ENCODE peak calls at places on chromosomes 2 and 18, in nine cellular contexts. One of them, this sample, is unnamed. For H3K4me1, the result is how much of the 10 kb centered on the place peaks cover.

GRCh38 chr2:39920318-39920775 is 141.3 kb upstream of the THUMPD2 start:
- DNase-seq in sigmoid colon: no peak
- DNase-seq in A673: no peak
- DNase-seq in neuronal stem cell: no peak
- DNase-seq in tibial artery: no peak
- DNase-seq in colonic mucosa: no peak
- DNase-seq in mucosa of descending colon: no peak
- DNase-seq in pancreas: no peak
- DNase-seq in gastrocnemius medialis: no peak
- DNase-seq in this sample: no peak

GRCh38 chr2:33848486-33848885 is 249.4 kb upstream of the FAM98A start:
- DNase-seq in sigmoid colon: no peak
- DNase-seq in A673: no peak
- DNase-seq in neuronal stem cell: no peak
- DNase-seq in tibial artery: no peak
- DNase-seq in colonic mucosa: no peak
- DNase-seq in mucosa of descending colon: no peak
- DNase-seq in pancreas: no peak
- DNase-seq in gastrocnemius medialis: no peak
- DNase-seq in this sample: no peak

GRCh38 chr2:80105020-80105419 is 199.5 kb downstream of the LRRTM1 start:
- DNase-seq in sigmoid colon: no peak
- DNase-seq in A673: no peak
- DNase-seq in neuronal stem cell: no peak
- DNase-seq in tibial artery: no peak
- DNase-seq in colonic mucosa: no peak
- DNase-seq in mucosa of descending colon: no peak
- DNase-seq in pancreas: no peak
- DNase-seq in gastrocnemius medialis: no peak
- DNase-seq in this sample: no peak

GRCh38 chr18:45277870-45278269 is 337.4 kb upstream of the SLC14A2 start:
- DNase-seq in sigmoid colon: no peak
- DNase-seq in A673: no peak
- DNase-seq in neuronal stem cell: no peak
- DNase-seq in tibial artery: no peak
- DNase-seq in colonic mucosa: peak
- DNase-seq in mucosa of descending colon: peak
- DNase-seq in pancreas: no peak
- DNase-seq in gastrocnemius medialis: no peak
- DNase-seq in this sample: no peak

GRCh38 chr2:230541934-230542380 is 126.0 kb downstream of the SP100 start:
- DNase-seq in sigmoid colon: no peak
- DNase-seq in A673: no peak
- DNase-seq in neuronal stem cell: no peak
- DNase-seq in tibial artery: no peak
- DNase-seq in colonic mucosa: no peak
- DNase-seq in mucosa of descending colon: no peak
- DNase-seq in pancreas: no peak
- DNase-seq in gastrocnemius medialis: no peak
- DNase-seq in this sample: no peak

GRCh38 chr18:79963658-79964329 is 649 bp upstream of the HSBP1L1 start:
- DNase-seq in sigmoid colon: no peak
- DNase-seq in A673: no peak
- DNase-seq in neuronal stem cell: no peak
- DNase-seq in tibial artery: no peak
- DNase-seq in colonic mucosa: peak
- DNase-seq in mucosa of descending colon: peak
- DNase-seq in pancreas: no peak
- DNase-seq in gastrocnemius medialis: no peak
- DNase-seq in this sample: no peak

GRCh38 chr2:120383631-120384477 is 37.9 kb downstream of the INHBB start:
- DNase-seq in sigmoid colon: peak
- DNase-seq in A673: no peak
- DNase-seq in neuronal stem cell: no peak
- DNase-seq in tibial artery: no peak
- DNase-seq in colonic mucosa: no peak
- DNase-seq in mucosa of descending colon: no peak
- DNase-seq in pancreas: peak
- DNase-seq in gastrocnemius medialis: no peak
- DNase-seq in this sample: no peak

GRCh38 chr2:15778529-15779219 is 161.7 kb upstream of the MYCN start:
- DNase-seq in sigmoid colon: no peak
- DNase-seq in A673: no peak
- DNase-seq in neuronal stem cell: no peak
- DNase-seq in tibial artery: no peak
- DNase-seq in colonic mucosa: no peak
- DNase-seq in mucosa of descending colon: no peak
- DNase-seq in pancreas: no peak
- DNase-seq in gastrocnemius medialis: no peak
- DNase-seq in this sample: no peak

GRCh38 chr18:13232060-13232917 is 13.7 kb downstream of the LDLRAD4 start:
- DNase-seq in sigmoid colon: peak
- DNase-seq in A673: no peak
- DNase-seq in neuronal stem cell: no peak
- DNase-seq in tibial artery: peak
- DNase-seq in colonic mucosa: peak
- DNase-seq in mucosa of descending colon: no peak
- DNase-seq in pancreas: no peak
- DNase-seq in gastrocnemius medialis: peak
- DNase-seq in this sample: no peak

DNA sequence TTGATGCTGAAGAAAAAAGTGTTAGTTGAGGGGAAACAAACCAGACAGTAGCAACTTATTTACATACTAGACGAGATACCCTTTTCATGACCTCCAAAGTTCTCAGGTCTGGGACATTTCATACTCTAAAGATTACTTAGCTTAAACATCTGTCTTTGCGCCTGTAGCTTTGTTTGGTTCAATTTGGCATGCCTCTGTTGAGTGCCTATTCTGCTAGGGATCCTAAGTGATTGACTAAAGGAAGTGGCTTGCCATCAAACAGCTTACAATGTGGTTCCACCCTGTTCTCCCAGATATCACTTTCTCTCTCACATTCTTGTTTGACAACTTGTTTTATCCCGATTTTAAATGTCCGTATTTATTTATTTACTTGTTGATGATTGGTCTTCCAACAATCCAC is 488.8 kb downstream of the PARD3B start:
- DNase-seq in sigmoid colon: no peak
- DNase-seq in A673: no peak
- DNase-seq in neuronal stem cell: no peak
- DNase-seq in tibial artery: no peak
- DNase-seq in colonic mucosa: no peak
- DNase-seq in mucosa of descending colon: no peak
- DNase-seq in pancreas: no peak
- DNase-seq in gastrocnemius medialis: no peak
- DNase-seq in this sample: no peak
- H3K4me1 ChIP-seq in sigmoid colon: under half
- H3K4me1 ChIP-seq in A673: under half
- H3K4me1 ChIP-seq in neuronal stem cell: under half
- H3K4me1 ChIP-seq in tibial artery: under half
- H3K4me1 ChIP-seq in colonic mucosa: under half
- H3K4me1 ChIP-seq in mucosa of descending colon: under half
- H3K4me1 ChIP-seq in pancreas: under half
- H3K4me1 ChIP-seq in gastrocnemius medialis: under half
- H3K4me1 ChIP-seq in this sample: under half

GRCh38 chr2:98455494-98455976 is 10.9 kb downstream of the INPP4A start:
- DNase-seq in sigmoid colon: peak
- DNase-seq in A673: no peak
- DNase-seq in neuronal stem cell: no peak
- DNase-seq in tibial artery: no peak
- DNase-seq in colonic mucosa: no peak
- DNase-seq in mucosa of descending colon: no peak
- DNase-seq in pancreas: no peak
- DNase-seq in gastrocnemius medialis: no peak
- DNase-seq in this sample: peak
- H3K4me3 ChIP-seq in sigmoid colon: no peak
- H3K4me3 ChIP-seq in A673: no peak
- H3K4me3 ChIP-seq in neuronal stem cell: no peak
- H3K4me3 ChIP-seq in tibial artery: no peak
- H3K4me3 ChIP-seq in colonic mucosa: no peak
- H3K4me3 ChIP-seq in mucosa of descending colon: no peak
- H3K4me3 ChIP-seq in pancreas: no peak
- H3K4me3 ChIP-seq in gastrocnemius medialis: no peak
- H3K4me3 ChIP-seq in this sample: no peak

GRCh38 chr2:218031771-218032257 is 29.0 kb upstream of the TNS1 start:
- DNase-seq in sigmoid colon: no peak
- DNase-seq in A673: no peak
- DNase-seq in neuronal stem cell: no peak
- DNase-seq in tibial artery: peak
- DNase-seq in colonic mucosa: no peak
- DNase-seq in mucosa of descending colon: no peak
- DNase-seq in pancreas: peak
- DNase-seq in gastrocnemius medialis: no peak
- DNase-seq in this sample: no peak

GRCh38 chr2:218031261-218031660 is 28.5 kb upstream of the TNS1 start:
- DNase-seq in sigmoid colon: no peak
- DNase-seq in A673: no peak
- DNase-seq in neuronal stem cell: no peak
- DNase-seq in tibial artery: no peak
- DNase-seq in colonic mucosa: no peak
- DNase-seq in mucosa of descending colon: no peak
- DNase-seq in pancreas: no peak
- DNase-seq in gastrocnemius medialis: no peak
- DNase-seq in this sample: no peak

GRCh38 chr2:218029366-218030360 is 26.9 kb upstream of the TNS1 start:
- DNase-seq in sigmoid colon: peak
- DNase-seq in A673: no peak
- DNase-seq in neuronal stem cell: no peak
- DNase-seq in tibial artery: peak
- DNase-seq in colonic mucosa: peak
- DNase-seq in mucosa of descending colon: no peak
- DNase-seq in pancreas: no peak
- DNase-seq in gastrocnemius medialis: peak
- DNase-seq in this sample: no peak

GRCh38 chr2:218028562-218029348 is 26.0 kb upstream of the TNS1 start:
- DNase-seq in sigmoid colon: peak
- DNase-seq in A673: no peak
- DNase-seq in neuronal stem cell: no peak
- DNase-seq in tibial artery: peak
- DNase-seq in colonic mucosa: no peak
- DNase-seq in mucosa of descending colon: no peak
- DNase-seq in pancreas: peak
- DNase-seq in gastrocnemius medialis: peak
- DNase-seq in this sample: no peak

DNA sequence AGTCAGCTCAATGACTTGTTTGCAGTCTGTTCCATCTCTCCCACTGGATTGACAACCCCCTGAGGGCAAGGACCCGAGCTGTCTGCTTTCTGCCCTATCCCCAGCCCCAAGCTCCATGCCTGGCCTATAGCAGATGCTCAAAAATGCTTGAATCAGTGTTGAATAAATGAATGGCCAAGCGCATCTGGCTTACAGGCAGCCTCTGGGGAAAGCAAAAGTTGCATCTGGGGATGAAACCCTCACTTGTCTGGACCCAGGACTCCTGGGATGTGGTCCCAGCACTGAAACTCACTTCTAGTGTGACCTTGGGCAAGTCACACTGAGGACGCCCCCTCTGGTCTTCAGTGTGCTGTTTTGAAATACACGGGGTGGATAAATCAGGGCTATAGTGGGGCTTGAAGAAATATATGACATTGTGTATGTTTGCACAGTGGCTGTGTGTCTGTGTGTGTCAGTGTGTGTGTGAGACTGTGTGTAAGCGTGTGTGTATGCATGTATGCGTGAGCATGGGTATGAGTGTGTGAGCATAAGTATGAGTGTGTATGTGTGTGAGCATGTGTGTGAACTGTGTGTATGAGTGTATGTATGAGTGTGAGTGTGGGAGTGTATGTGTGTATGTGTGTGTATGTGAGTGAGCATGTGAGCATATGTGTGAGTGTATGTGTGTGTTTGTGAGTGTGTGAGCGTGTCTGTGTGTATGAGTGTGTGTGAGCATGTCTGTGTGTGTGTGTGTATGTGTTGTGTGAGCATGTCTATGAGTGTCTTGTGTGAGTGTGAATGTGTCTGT is 27.8 kb upstream of the TNS1 start:
- DNase-seq in sigmoid colon: peak
- DNase-seq in A673: no peak
- DNase-seq in neuronal stem cell: no peak
- DNase-seq in tibial artery: no peak
- DNase-seq in colonic mucosa: peak
- DNase-seq in mucosa of descending colon: no peak
- DNase-seq in pancreas: no peak
- DNase-seq in gastrocnemius medialis: peak
- DNase-seq in this sample: no peak
- H3K4me1 ChIP-seq in sigmoid colon: under half
- H3K4me1 ChIP-seq in A673: under half
- H3K4me1 ChIP-seq in neuronal stem cell: under half
- H3K4me1 ChIP-seq in tibial artery: under half
- H3K4me1 ChIP-seq in colonic mucosa: under half
- H3K4me1 ChIP-seq in mucosa of descending colon: under half
- H3K4me1 ChIP-seq in pancreas: under half
- H3K4me1 ChIP-seq in gastrocnemius medialis: under half
- H3K4me1 ChIP-seq in this sample: under half

GRCh38 chr2:195533771-195534642 is 123.0 kb upstream of the SLC39A10 start:
- DNase-seq in sigmoid colon: no peak
- DNase-seq in A673: peak
- DNase-seq in neuronal stem cell: no peak
- DNase-seq in tibial artery: peak
- DNase-seq in colonic mucosa: no peak
- DNase-seq in mucosa of descending colon: no peak
- DNase-seq in pancreas: no peak
- DNase-seq in gastrocnemius medialis: peak
- DNase-seq in this sample: peak
- H3K4me3 ChIP-seq in sigmoid colon: no peak
- H3K4me3 ChIP-seq in A673: no peak
- H3K4me3 ChIP-seq in neuronal stem cell: no peak
- H3K4me3 ChIP-seq in tibial artery: peak
- H3K4me3 ChIP-seq in colonic mucosa: no peak
- H3K4me3 ChIP-seq in mucosa of descending colon: no peak
- H3K4me3 ChIP-seq in pancreas: no peak
- H3K4me3 ChIP-seq in gastrocnemius medialis: no peak
- H3K4me3 ChIP-seq in this sample: no peak